ENCODE peak calls at places on chromosomes 11 and 22, in five cellular contexts. F is HCT116; C is small intestine; D is CD4-positive, alpha-beta T cell; P is psoas muscle. S is an unnamed sample.
A peak's percentile ranks its signal among the peaks of the same experiment; 100 is the strongest.

GRCh38 chr11:116422976-116423375 is 349.8 kb downstream of the BUD13 start:
- DNase-seq in P (no peak), D (no peak), C (no peak), F (no peak), S (no peak)

GRCh38 chr11:70527046-70527395 is 128.7 kb downstream of the CTTN start:
- DNase-seq in F (no peak), D (no peak), P (peak; percentile 54), C (no peak), S (no peak)

GRCh38 chr22:42990131-42990838 is 24.7 kb downstream of the PACSIN2 start:
- DNase-seq in D (no peak), F (no peak), C (no peak), P (no peak), S (no peak)

GRCh38 chr11:38672445-38672844 is 2074.4 kb upstream of the RAG2 start:
- DNase-seq in F (no peak), C (no peak), P (no peak), D (no peak), S (no peak)

GRCh38 chr11:109423114-109423859 is 1.3 kb downstream of the C11orf87 start:
- DNase-seq in D (no peak), F (no peak), P (peak; percentile 46), C (no peak), S (peak; percentile 5)

GRCh38 chr22:50329236-50329635 is 2.4 kb upstream of the DENND6B start:
- DNase-seq in D (no peak), F (no peak), P (no peak), C (no peak), S (no peak)

GRCh38 chr11:42465613-42466012 is 846.2 kb upstream of the API5 start:
- DNase-seq in D (no peak), P (no peak), F (no peak), C (no peak), S (no peak)

GRCh38 chr11:68028802-68029475 is 1.5 kb upstream of the NDUFS8 start:
- DNase-seq in F (no peak), P (no peak), C (no peak), D (no peak), S (no peak)

GRCh38 chr22:17726561-17727243 is 47.6 kb downstream of the BID start:
- DNase-seq in C (no peak), P (no peak), D (no peak), F (no peak), S (no peak)

GRCh38 chr11:2801711-2802388 is 83.7 kb downstream of the CDKN1C start:
- DNase-seq in D (no peak), F (no peak), P (peak; percentile 28), C (no peak), S (no peak)

GRCh38 chr11:412641-413119 is 2.1 kb downstream of the SIGIRR start:
- DNase-seq in P (peak; percentile 41), C (no peak), D (no peak), F (no peak), S (no peak)

GRCh38 chr22:35589736-35590079 is 27.4 kb downstream of the MB start:
- DNase-seq in F (no peak), D (no peak), C (no peak), P (no peak), S (no peak)

GRCh38 chr11:94574193-94574961 is 7.2 kb downstream of the PIWIL4 start:
- DNase-seq in F (no peak), C (no peak), D (no peak), P (no peak), S (no peak)
- H3K27ac ChIP-seq in F (no peak overlapping the region), C (no peak overlapping the region), D (no peak overlapping the region), P (no peak overlapping the region), S (no peak overlapping the region)

GRCh38 chr11:16194566-16194965 is 161.8 kb downstream of the SOX6 start:
- DNase-seq in D (no peak), C (no peak), F (no peak), P (no peak), S (peak; percentile 9)
- H3K27ac ChIP-seq in D (no peak overlapping the region), C (no peak overlapping the region), F (no peak overlapping the region), P (peak overlapping the region; percentile 54), S (no peak overlapping the region)

GRCh38 chr11:64235427-64236161 is 1.2 kb downstream of the VEGFB start:
- DNase-seq in P (peak; percentile 58), C (no peak), F (no peak), D (no peak), S (no peak)
- H3K27ac ChIP-seq in P (peak overlapping the region; percentile 91), C (peak overlapping the region; percentile 33), F (peak overlapping the region; percentile 87), D (peak overlapping the region; percentile 57), S (peak overlapping the region; percentile 70)

DNA sequence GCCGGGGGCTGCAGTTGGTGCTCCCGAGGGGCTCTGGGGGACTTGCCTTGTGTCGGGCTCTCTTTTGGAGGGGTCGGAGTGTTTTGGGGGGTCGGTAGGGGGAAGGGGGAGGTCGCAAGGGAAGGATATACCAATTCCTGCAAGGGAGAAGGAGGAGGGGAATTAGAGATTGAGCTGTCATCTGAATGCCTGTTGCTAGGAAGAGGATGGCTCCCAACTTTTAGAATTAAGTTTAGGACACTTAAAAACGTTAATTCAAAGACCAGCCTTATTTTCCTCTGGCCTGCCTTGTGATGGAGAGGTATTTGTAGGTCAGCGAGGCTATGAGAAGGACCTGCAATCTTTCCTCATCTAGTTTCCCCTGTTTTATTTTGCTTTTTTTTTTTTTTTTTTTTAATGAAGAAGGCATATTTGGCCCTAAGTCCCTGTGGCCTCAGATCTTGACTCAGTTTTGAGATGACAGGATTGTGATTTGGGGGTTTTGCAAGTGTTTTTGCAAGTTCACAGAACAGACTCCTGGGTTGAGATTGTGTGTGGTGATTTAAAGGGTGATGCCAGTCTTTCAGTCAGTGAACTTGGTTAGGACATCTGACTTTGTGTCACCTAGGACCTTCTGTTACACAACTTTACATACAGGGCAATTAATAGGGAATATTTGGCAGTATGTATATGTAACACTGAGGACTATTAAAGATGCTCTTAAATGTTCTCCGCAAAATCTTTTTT is 664 bp downstream of the TMEM135 start:
- DNase-seq in C (peak; percentile 24), F (no peak), P (no peak), D (no peak), S (no peak)
- H3K27ac ChIP-seq in C (peak overlapping the region; percentile 81), F (peak overlapping the region; percentile 87), P (peak overlapping the region; percentile 81), D (peak overlapping the region; percentile 39), S (peak overlapping the region; percentile 89)

GRCh38 chr11:1773711-1774550 is 10.2 kb upstream of the CTSD start:
- DNase-seq in P (peak; percentile 33), F (no peak), C (no peak), D (no peak), S (no peak)

GRCh38 chr11:1771700-1772099 is 8.0 kb upstream of the CTSD start:
- DNase-seq in D (no peak), P (peak; percentile 38), F (no peak), C (no peak), S (no peak)

GRCh38 chr11:1771273-1771672 is 7.5 kb upstream of the CTSD start:
- DNase-seq in F (no peak), C (no peak), P (peak; percentile 44), D (no peak), S (no peak)

GRCh38 chr11:1773131-1773510 is 9.4 kb upstream of the CTSD start:
- DNase-seq in D (no peak), C (no peak), F (no peak), P (peak; percentile 49), S (no peak)

GRCh38 chr11:1772270-1773130 is 8.8 kb upstream of the CTSD start:
- DNase-seq in D (no peak), P (peak; percentile 73), C (peak; percentile 81), F (peak; percentile 62), S (no peak)
- H3K27ac ChIP-seq in D (no peak overlapping the region), P (no peak overlapping the region), C (peak overlapping the region; percentile 56), F (peak overlapping the region; percentile 75), S (no peak overlapping the region)